ENCODE peak calls at places on chromosomes 5 and 9, in ten cellular contexts. U is breast epithelium; Z is naive thymus-derived CD8-positive, alpha-beta T cell; S is activated CD4-positive, alpha-beta T cell treated with anti-CD3 and anti-CD28 coated beads for 48 hours; J is AG08395; Y is pancreas; B is activated naive CD4-positive, alpha-beta T cell treated with anti-CD3 and anti-CD28 coated beads for 36 hours; T is astrocyte; W is ureter; M is G401. I is an unnamed sample.

GRCh38 chr9:84136119-84136868 is 155.7 kb downstream of the RMI1 start:
- DNase-seq in U (no peak), Z (no peak), S (no peak), J (peak), Y (no peak), B (no peak), T (peak), W (no peak), M (no peak), I (peak)

GRCh38 chr5:16539169-16539666 is 73.6 kb upstream of the ZNF622 start:
- DNase-seq in U (no peak), Z (no peak), S (no peak), J (peak), Y (peak), B (no peak), T (peak), W (peak), M (peak), I (peak)

GRCh38 chr5:102755691-102756371 is 726 bp downstream of the PAM start:
- DNase-seq in U (peak), Z (peak), S (peak), J (peak), Y (peak), B (peak), T (peak), W (peak), M (peak), I (peak)

GRCh38 chr9:126125577-126125976 is 201.1 kb upstream of the MVB12B start:
- DNase-seq in U (no peak), Z (no peak), S (no peak), J (peak), Y (no peak), B (no peak), T (no peak), W (peak), M (no peak), I (no peak)

GRCh38 chr5:120160120-120160895 is 303.8 kb upstream of the PRR16 start:
- DNase-seq in U (no peak), Z (no peak), S (no peak), J (peak), Y (no peak), B (no peak), T (peak), W (no peak), M (no peak), I (peak)

GRCh38 chr5:180102636-180103035 is 31.1 kb upstream of the RNF130 start:
- DNase-seq in U (no peak), Z (no peak), S (no peak), J (no peak), Y (no peak), B (no peak), T (no peak), W (no peak), M (no peak), I (no peak)

GRCh38 chr5:177997846-177998245 is 1.8 kb upstream of the PROP1 start:
- DNase-seq in U (no peak), Z (no peak), S (no peak), J (no peak), Y (no peak), B (no peak), T (no peak), W (no peak), M (no peak), I (no peak)

GRCh38 chr5:150492621-150493020 is 15.3 kb upstream of the NDST1 start:
- DNase-seq in U (no peak), Z (no peak), S (no peak), J (peak), Y (no peak), B (no peak), T (peak), W (peak), M (no peak), I (peak)

GRCh38 chr9:14277761-14278160 is 36.2 kb downstream of the NFIB start:
- DNase-seq in U (no peak), Z (no peak), S (no peak), J (no peak), Y (no peak), B (no peak), T (no peak), W (no peak), M (no peak), I (no peak)

GRCh38 chr5:180208435-180209081 is 453 bp downstream of the RASGEF1C start:
- DNase-seq in U (no peak), Z (no peak), S (peak), J (no peak), Y (peak), B (no peak), T (no peak), W (no peak), M (no peak), I (no peak)

GRCh38 chr5:149414405-149415244 is 35.5 kb upstream of the IL17B start:
- DNase-seq in U (no peak), Z (peak), S (no peak), J (peak), Y (no peak), B (no peak), T (no peak), W (no peak), M (no peak), I (no peak)

GRCh38 chr5:137316346-137316736 is 182.8 kb downstream of the SPOCK1 start:
- DNase-seq in U (no peak), Z (no peak), S (no peak), J (peak), Y (no peak), B (no peak), T (peak), W (peak), M (peak), I (peak)

GRCh38 chr9:91101598-91102168 is 260.0 kb downstream of the AUH start:
- DNase-seq in U (no peak), Z (peak), S (peak), J (no peak), Y (no peak), B (peak), T (no peak), W (no peak), M (no peak), I (no peak)

GRCh38 chr5:36569456-36569855 is 37.0 kb upstream of the SLC1A3 start:
- DNase-seq in U (no peak), Z (no peak), S (no peak), J (peak), Y (no peak), B (no peak), T (peak), W (no peak), M (no peak), I (peak)

GRCh38 chr9:14238044-14238443 is 75.9 kb downstream of the NFIB start:
- DNase-seq in U (no peak), Z (no peak), S (no peak), J (no peak), Y (no peak), B (no peak), T (no peak), W (no peak), M (no peak), I (no peak)

GRCh38 chr9:2928386-2928785 is 84.5 kb upstream of the PUM3 start:
- DNase-seq in U (no peak), Z (no peak), S (no peak), J (no peak), Y (no peak), B (no peak), T (no peak), W (no peak), M (peak), I (no peak)

GRCh38 chr5:78361226-78361993 is 993 bp downstream of the SCAMP1 start:
- DNase-seq in U (no peak), Z (no peak), S (peak), J (peak), Y (peak), B (peak), T (peak), W (peak), M (peak), I (peak)

GRCh38 chr5:173984218-173984617 is 4.8 kb upstream of the C5orf47 start:
- DNase-seq in U (no peak), Z (no peak), S (no peak), J (no peak), Y (no peak), B (no peak), T (no peak), W (no peak), M (peak), I (peak)

GRCh38 chr9:21615018-21615417 is 132.9 kb upstream of the IFNE start:
- DNase-seq in U (no peak), Z (no peak), S (no peak), J (no peak), Y (no peak), B (no peak), T (no peak), W (no peak), M (no peak), I (no peak)

GRCh38 chr5:34687269-34688011 is 31.3 kb downstream of the RAI14 start:
- DNase-seq in U (no peak), Z (no peak), S (no peak), J (no peak), Y (no peak), B (no peak), T (peak), W (no peak), M (no peak), I (peak)

GRCh38 chr9:115198018-115198417 is 80.1 kb upstream of the TNC start:
- DNase-seq in U (no peak), Z (no peak), S (no peak), J (peak), Y (no peak), B (no peak), T (peak), W (peak), M (no peak), I (no peak)

GRCh38 chr5:56010431-56010830 is 15.7 kb upstream of the IL6ST start:
- DNase-seq in U (no peak), Z (no peak), S (no peak), J (no peak), Y (no peak), B (no peak), T (no peak), W (no peak), M (no peak), I (no peak)

GRCh38 chr5:77791356-77791755 is 15.2 kb upstream of the TBCA start:
- DNase-seq in U (no peak), Z (no peak), S (no peak), J (no peak), Y (no peak), B (no peak), T (no peak), W (no peak), M (no peak), I (peak)

GRCh38 chr5:172939045-172939444 is 20.2 kb upstream of the RPL26L1 start:
- DNase-seq in U (no peak), Z (no peak), S (peak), J (no peak), Y (no peak), B (peak), T (no peak), W (no peak), M (no peak), I (peak)

GRCh38 chr9:108467653-108468324 is 388.0 kb downstream of the ACTL7B start:
- DNase-seq in U (no peak), Z (no peak), S (no peak), J (peak), Y (no peak), B (no peak), T (peak), W (no peak), M (no peak), I (peak)